ENCODE peak calls at places on chromosomes 13 and 19, in four cellular contexts. One of them, this sample, is unnamed.

GRCh38 chr19:4591296-4591695 is 31.8 kb upstream of the SEMA6B start:
- DNase-seq in fibroblast of mammary gland: no peak
- DNase-seq in WTC11: no peak
- DNase-seq in HFF-Myc: no peak
- DNase-seq in this sample: no peak

GRCh38 chr19:6663236-6664187 is 6.4 kb downstream of the TNFSF14 start:
- DNase-seq in WTC11: no peak
- DNase-seq in fibroblast of mammary gland: peak; percentile 26
- DNase-seq in HFF-Myc: no peak
- DNase-seq in this sample: no peak

GRCh38 chr19:35240322-35240721 is 8.5 kb upstream of the LSR start:
- DNase-seq in WTC11: no peak
- DNase-seq in fibroblast of mammary gland: no peak
- DNase-seq in HFF-Myc: no peak
- DNase-seq in this sample: no peak

GRCh38 chr13:26021516-26021915 is 30.3 kb downstream of the SHISA2 start:
- DNase-seq in WTC11: no peak
- DNase-seq in HFF-Myc: no peak
- DNase-seq in fibroblast of mammary gland: no peak
- DNase-seq in this sample: no peak

GRCh38 chr13:33775339-33776108 is 42.4 kb upstream of the RFC3 start:
- DNase-seq in WTC11: no peak
- DNase-seq in HFF-Myc: no peak
- DNase-seq in fibroblast of mammary gland: no peak
- DNase-seq in this sample: no peak

GRCh38 chr19:18456974-18457373 is 19.0 kb upstream of the ISYNA1 start:
- DNase-seq in fibroblast of mammary gland: no peak
- DNase-seq in WTC11: no peak
- DNase-seq in HFF-Myc: no peak
- DNase-seq in this sample: no peak

GRCh38 chr19:4052993-4053422 is 13.7 kb downstream of the ZBTB7A start:
- DNase-seq in WTC11: no peak
- DNase-seq in fibroblast of mammary gland: peak; percentile 49
- DNase-seq in HFF-Myc: no peak
- DNase-seq in this sample: no peak

GRCh38 chr19:28847468-28847867 is 365.5 kb downstream of the UQCRFS1 start:
- DNase-seq in WTC11: no peak
- DNase-seq in fibroblast of mammary gland: peak; percentile 11
- DNase-seq in HFF-Myc: no peak
- DNase-seq in this sample: no peak

GRCh38 chr19:49679832-49680472 is 2.9 kb downstream of the PRMT1 start:
- DNase-seq in WTC11: no peak
- DNase-seq in fibroblast of mammary gland: no peak
- DNase-seq in HFF-Myc: no peak
- DNase-seq in this sample: no peak

GRCh38 chr13:92547256-92547655 is 679.4 kb upstream of the GPC6 start:
- DNase-seq in WTC11: no peak
- DNase-seq in fibroblast of mammary gland: no peak
- DNase-seq in HFF-Myc: no peak
- DNase-seq in this sample: peak; percentile 61

GRCh38 chr13:30132623-30133553 is 174.5 kb downstream of the KATNAL1 start:
- DNase-seq in HFF-Myc: peak; percentile 77
- DNase-seq in fibroblast of mammary gland: peak; percentile 88
- DNase-seq in WTC11: peak; percentile 99
- DNase-seq in this sample: peak; percentile 94

GRCh38 chr19:55208880-55209429 is 346 bp downstream of the PTPRH start:
- DNase-seq in fibroblast of mammary gland: no peak
- DNase-seq in HFF-Myc: no peak
- DNase-seq in WTC11: no peak
- DNase-seq in this sample: no peak

GRCh38 chr19:29321116-29321515 is 108.2 kb upstream of the UQCRFS1 start:
- DNase-seq in WTC11: no peak
- DNase-seq in fibroblast of mammary gland: no peak
- DNase-seq in HFF-Myc: no peak
- DNase-seq in this sample: no peak

GRCh38 chr13:83516781-83517180 is 365.5 kb downstream of the SLITRK1 start:
- DNase-seq in fibroblast of mammary gland: no peak
- DNase-seq in HFF-Myc: no peak
- DNase-seq in WTC11: no peak
- DNase-seq in this sample: no peak

GRCh38 chr19:3024870-3025515 is 4.1 kb downstream of the TLE2 start:
- DNase-seq in WTC11: peak; percentile 42
- DNase-seq in fibroblast of mammary gland: no peak
- DNase-seq in HFF-Myc: no peak
- DNase-seq in this sample: no peak

GRCh38 chr19:4051175-4052101 is 15.3 kb downstream of the ZBTB7A start:
- DNase-seq in WTC11: no peak
- DNase-seq in HFF-Myc: no peak
- DNase-seq in fibroblast of mammary gland: peak; percentile 81
- DNase-seq in this sample: no peak

GRCh38 chr13:43159007-43159406 is 135.6 kb downstream of the DNAJC15 start:
- DNase-seq in HFF-Myc: peak; percentile 50
- DNase-seq in WTC11: no peak
- DNase-seq in fibroblast of mammary gland: peak; percentile 42
- DNase-seq in this sample: peak; percentile 67
- TF ChIP-seq CTCF in HFF-Myc: peak; percentile 20
- TF ChIP-seq CTCF in WTC11: no peak
- TF ChIP-seq CTCF in fibroblast of mammary gland: peak; percentile 38
- TF ChIP-seq CTCF in this sample: peak; percentile 22

DNA sequence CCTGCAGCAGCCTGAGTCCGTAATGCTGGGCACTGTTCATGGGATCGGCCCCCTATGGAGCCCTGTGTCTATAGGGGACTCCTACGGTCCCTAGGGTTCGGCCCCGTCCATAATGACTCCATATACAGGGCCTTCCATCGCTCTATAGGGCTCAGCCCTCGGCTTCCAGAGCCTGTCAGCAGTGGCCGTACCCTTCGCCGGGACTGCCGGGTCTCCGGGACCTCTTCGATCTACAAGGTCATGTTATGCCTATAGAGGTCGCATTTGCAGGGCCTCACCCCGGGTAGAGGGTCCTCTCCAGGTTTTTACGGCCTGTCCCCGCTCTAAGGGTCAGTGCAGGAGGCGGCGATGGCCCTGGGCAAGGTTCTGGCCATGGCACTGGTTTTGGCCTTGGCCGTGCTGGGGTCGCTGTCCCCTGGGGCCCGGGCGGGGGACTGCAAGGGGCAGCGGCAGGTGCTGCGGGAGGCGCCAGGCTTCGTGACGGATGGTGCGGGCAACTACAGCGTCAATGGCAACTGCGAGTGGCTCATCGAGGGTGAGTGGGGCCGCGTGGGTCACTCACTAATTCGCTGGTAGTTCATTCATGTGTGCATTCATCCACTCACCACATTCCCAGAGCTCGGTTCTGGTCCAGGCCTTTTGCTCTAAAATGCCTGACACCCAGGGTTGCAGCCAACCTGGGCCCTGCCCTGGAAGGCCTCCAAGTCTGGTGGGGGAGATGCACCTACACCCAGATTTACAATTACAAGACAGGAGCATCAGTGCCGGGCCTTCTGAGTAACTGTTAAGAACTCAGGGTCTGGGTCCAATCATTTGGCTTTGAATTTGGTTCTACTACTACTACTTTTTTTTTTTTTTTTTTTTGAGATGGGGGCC is 699 bp downstream of the MEGF8 start:
- DNase-seq in fibroblast of mammary gland: no peak
- DNase-seq in HFF-Myc: no peak
- DNase-seq in WTC11: peak; percentile 52
- DNase-seq in this sample: no peak
- TF ChIP-seq CTCF in fibroblast of mammary gland: no peak
- TF ChIP-seq CTCF in HFF-Myc: no peak
- TF ChIP-seq CTCF in WTC11: no peak
- TF ChIP-seq CTCF in this sample: no peak

DNA sequence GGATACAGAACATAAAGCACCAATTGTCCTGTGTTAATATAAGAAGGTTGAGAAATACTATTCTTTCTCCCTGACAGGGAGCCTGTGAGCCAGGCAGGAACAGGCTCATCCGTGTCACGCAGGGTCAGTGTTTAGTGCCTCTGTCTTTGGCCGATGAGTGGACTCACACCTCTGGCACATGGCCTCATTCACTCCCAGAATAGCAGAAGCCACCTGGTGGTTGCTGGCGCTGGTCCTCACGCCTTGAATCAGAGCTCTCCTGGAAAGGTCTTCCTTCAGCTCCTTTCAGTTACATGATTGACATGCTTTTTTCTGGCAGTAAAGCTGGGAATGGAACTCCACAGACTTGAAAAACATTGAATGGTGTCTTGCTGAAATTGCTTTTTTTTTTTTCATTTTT is 28.1 kb upstream of the SIAH3 start:
- DNase-seq in HFF-Myc: no peak
- DNase-seq in fibroblast of mammary gland: peak; percentile 18
- DNase-seq in WTC11: peak; percentile 50
- DNase-seq in this sample: no peak
- TF ChIP-seq CTCF in HFF-Myc: no peak
- TF ChIP-seq CTCF in fibroblast of mammary gland: peak; percentile 15
- TF ChIP-seq CTCF in WTC11: no peak
- TF ChIP-seq CTCF in this sample: peak; percentile 13

GRCh38 chr13:59543418-59543817 is 620.3 kb downstream of the DIAPH3 start:
- DNase-seq in HFF-Myc: no peak
- DNase-seq in fibroblast of mammary gland: no peak
- DNase-seq in WTC11: no peak
- DNase-seq in this sample: no peak

GRCh38 chr13:59546178-59546577 is 617.5 kb downstream of the DIAPH3 start:
- DNase-seq in WTC11: no peak
- DNase-seq in fibroblast of mammary gland: no peak
- DNase-seq in HFF-Myc: no peak
- DNase-seq in this sample: no peak

GRCh38 chr13:59545007-59545406 is 618.7 kb downstream of the DIAPH3 start:
- DNase-seq in WTC11: peak; percentile 23
- DNase-seq in HFF-Myc: no peak
- DNase-seq in fibroblast of mammary gland: no peak
- DNase-seq in this sample: no peak

GRCh38 chr13:59542303-59542702 is 621.4 kb downstream of the DIAPH3 start:
- DNase-seq in WTC11: no peak
- DNase-seq in HFF-Myc: no peak
- DNase-seq in fibroblast of mammary gland: no peak
- DNase-seq in this sample: no peak

DNA sequence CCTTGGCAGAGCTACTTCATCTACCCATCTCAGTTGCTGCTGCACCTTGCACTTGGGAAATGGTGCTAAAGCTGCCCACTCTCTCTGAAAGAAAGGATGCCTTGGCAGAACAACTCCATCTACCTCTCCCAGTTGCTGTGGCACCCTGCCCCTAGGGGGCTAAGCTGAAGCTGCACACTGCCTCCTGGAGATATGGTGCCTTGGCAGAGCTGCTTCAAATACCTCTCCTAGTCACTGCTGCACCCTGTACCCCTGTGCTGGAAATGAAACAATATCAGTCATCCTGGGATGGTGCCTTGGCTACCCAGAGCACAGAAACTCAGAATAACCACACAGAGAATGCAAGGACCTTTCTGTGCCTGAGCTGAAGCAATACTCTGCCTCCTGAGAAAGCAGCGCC is 615.8 kb downstream of the DIAPH3 start:
- DNase-seq in WTC11: no peak
- DNase-seq in HFF-Myc: no peak
- DNase-seq in fibroblast of mammary gland: no peak
- DNase-seq in this sample: no peak
- TF ChIP-seq CTCF in WTC11: no peak
- TF ChIP-seq CTCF in HFF-Myc: peak; percentile 20
- TF ChIP-seq CTCF in fibroblast of mammary gland: no peak
- TF ChIP-seq CTCF in this sample: no peak

GRCh38 chr19:13356686-13357280 is 149.5 kb downstream of the CACNA1A start:
- DNase-seq in WTC11: no peak
- DNase-seq in fibroblast of mammary gland: no peak
- DNase-seq in HFF-Myc: no peak
- DNase-seq in this sample: no peak

GRCh38 chr19:13355356-13355755 is 150.9 kb downstream of the CACNA1A start:
- DNase-seq in HFF-Myc: no peak
- DNase-seq in fibroblast of mammary gland: no peak
- DNase-seq in WTC11: no peak
- DNase-seq in this sample: no peak

GRCh38 chr19:13356185-13356584 is 150.1 kb downstream of the CACNA1A start:
- DNase-seq in HFF-Myc: no peak
- DNase-seq in WTC11: no peak
- DNase-seq in fibroblast of mammary gland: no peak
- DNase-seq in this sample: no peak

GRCh38 chr19:13350761-13351160 is 155.5 kb downstream of the CACNA1A start:
- DNase-seq in fibroblast of mammary gland: peak; percentile 0
- DNase-seq in WTC11: no peak
- DNase-seq in HFF-Myc: no peak
- DNase-seq in this sample: no peak

GRCh38 chr19:13353625-13354024 is 152.7 kb downstream of the CACNA1A start:
- DNase-seq in WTC11: no peak
- DNase-seq in HFF-Myc: no peak
- DNase-seq in fibroblast of mammary gland: no peak
- DNase-seq in this sample: no peak
- TF ChIP-seq CTCF in WTC11: no peak
- TF ChIP-seq CTCF in HFF-Myc: no peak
- TF ChIP-seq CTCF in fibroblast of mammary gland: no peak
- TF ChIP-seq CTCF in this sample: no peak

GRCh38 chr13:43988302-43988701 is 108.6 kb downstream of the LACC1 start:
- DNase-seq in HFF-Myc: no peak
- DNase-seq in WTC11: no peak
- DNase-seq in fibroblast of mammary gland: no peak
- DNase-seq in this sample: no peak

GRCh38 chr13:43984292-43984691 is 104.6 kb downstream of the LACC1 start:
- DNase-seq in fibroblast of mammary gland: no peak
- DNase-seq in HFF-Myc: no peak
- DNase-seq in WTC11: no peak
- DNase-seq in this sample: no peak

GRCh38 chr13:43983373-43983772 is 103.7 kb downstream of the LACC1 start:
- DNase-seq in WTC11: no peak
- DNase-seq in HFF-Myc: no peak
- DNase-seq in fibroblast of mammary gland: no peak
- DNase-seq in this sample: no peak

GRCh38 chr13:43986395-43986794 is 106.7 kb downstream of the LACC1 start:
- DNase-seq in HFF-Myc: no peak
- DNase-seq in fibroblast of mammary gland: no peak
- DNase-seq in WTC11: no peak
- DNase-seq in this sample: peak; percentile 6

DNA sequence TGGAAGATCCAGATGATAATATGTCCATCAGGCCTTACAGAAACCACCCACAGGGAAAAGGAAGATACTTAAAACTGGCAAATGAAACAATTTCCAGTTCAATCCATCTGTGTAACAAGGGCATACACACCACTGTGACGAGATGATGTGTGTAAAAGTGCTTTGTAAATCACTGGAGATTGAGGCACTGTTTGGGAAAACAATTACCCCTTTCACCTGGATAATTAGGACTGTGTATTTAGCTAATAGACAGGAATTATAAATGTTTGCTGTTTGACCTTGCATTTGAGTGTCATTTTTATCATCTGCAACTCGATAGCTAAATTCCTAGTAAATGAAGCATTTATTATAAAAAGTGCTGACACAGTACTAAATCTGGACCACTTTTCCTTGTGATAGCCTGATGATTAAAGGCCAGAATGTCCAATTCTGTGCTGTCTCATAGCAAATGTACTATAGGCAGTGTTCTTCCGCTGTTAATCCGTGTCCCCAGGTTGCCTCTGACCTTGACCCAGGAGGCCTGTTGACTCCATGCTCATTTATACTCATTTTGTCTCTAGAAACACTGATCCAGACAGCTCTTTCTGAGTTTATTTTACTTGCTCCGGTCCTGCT is 105.8 kb downstream of the LACC1 start:
- DNase-seq in WTC11: no peak
- DNase-seq in fibroblast of mammary gland: no peak
- DNase-seq in HFF-Myc: no peak
- DNase-seq in this sample: no peak
- TF ChIP-seq CTCF in WTC11: no peak
- TF ChIP-seq CTCF in fibroblast of mammary gland: no peak
- TF ChIP-seq CTCF in HFF-Myc: no peak
- TF ChIP-seq CTCF in this sample: no peak

GRCh38 chr19:19627716-19628498 is at the start of gene LPAR2:
- DNase-seq in HFF-Myc: no peak
- DNase-seq in WTC11: peak; percentile 76
- DNase-seq in fibroblast of mammary gland: no peak
- DNase-seq in this sample: no peak
- TF ChIP-seq CTCF in HFF-Myc: no peak
- TF ChIP-seq CTCF in WTC11: no peak
- TF ChIP-seq CTCF in fibroblast of mammary gland: no peak
- TF ChIP-seq CTCF in this sample: no peak

This sample was measured in fibroblast of pulmonary artery.